ENCODE peak calls at places on chromosomes 2 and 18, in four cellular contexts. Y is bronchial epithelial cell, J is neural crest cell, O is activated B cell treated with CpG ODN at 0.5 μM for 24 hours. G is an unnamed sample.

GRCh38 chr2:16130906-16131400 is 190.6 kb downstream of the MYCN start:
- DNase-seq in Y (no peak), J (no peak), O (no peak), G (no peak)

GRCh38 chr2:28951910-28952805 is 28.9 kb upstream of the TOGARAM2 start:
- DNase-seq in Y (peak; percentile 44), J (no peak), O (no peak), G (peak; percentile 82)

GRCh38 chr2:109242654-109243331 is 113.8 kb downstream of the SH3RF3 start:
- DNase-seq in Y (peak; percentile 47), J (no peak), O (no peak), G (peak; percentile 97)

GRCh38 chr18:72768681-72769229 is 99.0 kb downstream of the NETO1 start:
- DNase-seq in Y (no peak), J (no peak), O (no peak), G (no peak)

GRCh38 chr2:190340369-190340768 is 3.0 kb upstream of the INPP1 start:
- DNase-seq in Y (peak; percentile 53), J (peak; percentile 13), O (no peak), G (peak; percentile 56)

GRCh38 chr2:24920813-24921441 is 890 bp upstream of the ADCY3 start:
- DNase-seq in Y (peak; percentile 10), J (no peak), O (no peak), G (peak; percentile 43)

GRCh38 chr2:38509322-38509946 is 93.3 kb downstream of the HNRNPLL start:
- DNase-seq in Y (peak; percentile 45), J (no peak), O (no peak), G (peak; percentile 77)

GRCh38 chr2:178066890-178067669 is 5.5 kb downstream of the PDE11A start:
- DNase-seq in Y (no peak), J (no peak), O (no peak), G (no peak)

GRCh38 chr18:5424903-5425302 is 118.9 kb downstream of the EPB41L3 start:
- DNase-seq in Y (peak; percentile 10), J (no peak), O (no peak), G (peak; percentile 30)

GRCh38 chr2:7111626-7112025 is 194.4 kb downstream of the RNF144A start:
- DNase-seq in Y (peak; percentile 64), J (no peak), O (no peak), G (peak; percentile 36)

GRCh38 chr2:43831438-43832294 is 7.0 kb downstream of the ABCG5 start:
- DNase-seq in Y (no peak), J (no peak), O (no peak), G (no peak)

GRCh38 chr2:161480123-161480522 is 64.0 kb downstream of the TBR1 start:
- DNase-seq in Y (no peak), J (no peak), O (no peak), G (no peak)

GRCh38 chr18:23311346-23312103 is 141.6 kb upstream of the RIOK3 start:
- DNase-seq in Y (peak; percentile 82), J (no peak), O (no peak), G (peak; percentile 97)

GRCh38 chr18:54737986-54738385 is 90.3 kb upstream of the RAB27B start:
- DNase-seq in Y (peak; percentile 94), J (no peak), O (no peak), G (peak; percentile 76)

GRCh38 chr18:77148289-77148688 is 15.7 kb upstream of the MBP start:
- DNase-seq in Y (no peak), J (no peak), O (no peak), G (no peak)

GRCh38 chr2:190913725-190914124 is 33.1 kb downstream of the GLS start:
- DNase-seq in Y (no peak), J (no peak), O (no peak), G (no peak)

GRCh38 chr2:96688649-96689430 is 46.3 kb downstream of the FER1L5 start:
- DNase-seq in Y (no peak), J (no peak), O (no peak), G (no peak)

GRCh38 chr18:47283476-47283875 is 32.0 kb upstream of the SKOR2 start:
- DNase-seq in Y (peak; percentile 22), J (no peak), O (no peak), G (peak; percentile 63)

GRCh38 chr2:5677133-5677532 is 15.1 kb upstream of the SOX11 start:
- DNase-seq in Y (no peak), J (no peak), O (no peak), G (no peak)

GRCh38 chr18:55241016-55241415 is 281.8 kb upstream of the CCDC68 start:
- DNase-seq in Y (no peak), J (no peak), O (no peak), G (no peak)

GRCh38 chr2:96197541-96198255 is 10.9 kb downstream of the STARD7 start:
- DNase-seq in Y (no peak), J (no peak), O (no peak), G (peak; percentile 10)

GRCh38 chr2:118865106-118865505 is 17.7 kb upstream of the EN1 start:
- DNase-seq in Y (peak; percentile 56), J (peak; percentile 40), O (no peak), G (peak; percentile 65)

GRCh38 chr2:41414486-41415230 is 633.2 kb upstream of the PKDCC start:
- DNase-seq in Y (peak; percentile 45), J (peak; percentile 5), O (no peak), G (peak; percentile 67)

GRCh38 chr2:69567157-69567908 is 76.2 kb downstream of the AAK1 start:
- DNase-seq in Y (peak; percentile 61), J (no peak), O (no peak), G (peak; percentile 11)

GRCh38 chr2:225326969-225327368 is 72.5 kb upstream of the NYAP2 start:
- DNase-seq in Y (peak; percentile 21), J (no peak), O (no peak), G (no peak)

GRCh38 chr2:47655563-47655880 is 127.4 kb upstream of the MSH6 start:
- DNase-seq in Y (no peak), J (no peak), O (no peak), G (no peak)

GRCh38 chr2:47652041-47652713 is 130.8 kb upstream of the MSH6 start:
- DNase-seq in Y (no peak), J (no peak), O (no peak), G (no peak)

GRCh38 chr2:47654790-47655562 is 128.0 kb upstream of the MSH6 start:
- DNase-seq in Y (peak; percentile 46), J (no peak), O (peak; percentile 27), G (peak; percentile 46)

GRCh38 chr2:47653036-47653435 is 129.9 kb upstream of the MSH6 start:
- DNase-seq in Y (no peak), J (no peak), O (no peak), G (no peak)

DNA sequence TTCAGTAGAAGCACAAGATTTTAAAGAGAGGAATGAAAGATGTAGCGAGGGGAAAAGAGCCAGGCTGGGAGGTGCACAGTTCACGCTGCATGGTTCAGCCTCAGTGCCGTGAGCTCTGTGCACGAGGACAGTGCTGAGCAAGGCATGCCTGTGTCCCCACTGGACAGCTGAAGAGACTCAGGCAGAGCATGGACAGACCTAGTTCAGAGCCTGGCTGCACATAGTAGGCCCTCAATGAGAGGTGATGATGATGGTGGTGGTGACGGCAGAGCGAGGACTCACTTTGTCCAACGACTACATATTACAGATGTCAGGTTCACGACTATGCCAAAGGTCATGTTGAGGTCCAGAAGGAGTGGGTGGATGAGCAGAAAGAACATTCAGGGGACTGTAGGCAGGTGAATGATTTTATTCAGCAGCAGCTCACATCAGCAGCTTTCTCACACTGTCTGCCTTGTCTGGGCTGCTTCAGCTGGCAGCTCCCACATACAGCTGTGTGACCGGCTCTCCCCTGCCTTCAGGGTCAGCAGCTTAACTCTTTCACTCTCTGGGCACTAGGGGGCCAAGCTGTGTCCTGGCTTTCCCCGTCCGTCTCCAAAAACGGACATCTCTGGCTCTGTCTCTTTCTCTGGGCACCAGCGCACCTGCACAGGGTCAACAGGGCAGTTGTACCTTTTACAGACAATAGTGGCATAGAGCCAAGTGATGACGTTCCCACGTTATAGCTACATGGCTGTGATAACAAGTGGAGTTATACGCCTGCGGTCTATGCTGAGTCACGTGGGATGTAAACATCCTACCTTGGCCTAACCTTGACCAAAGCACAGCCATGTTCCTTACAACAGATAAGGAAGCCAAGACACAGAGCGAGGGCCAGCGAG is 128.8 kb upstream of the MSH6 start:
- DNase-seq in Y (peak; percentile 54), J (peak; percentile 20), O (no peak), G (peak; percentile 56)
- TF ChIP-seq CTCF in Y (peak; percentile 51), J (peak; percentile 56), O (no peak), G (no peak)

GRCh38 chr2:157185828-157186227 is 71.7 kb upstream of the GALNT5 start:
- DNase-seq in Y (no peak), J (no peak), O (no peak), G (no peak)
- TF ChIP-seq CTCF in Y (no peak), J (no peak), O (no peak), G (no peak)

DNA sequence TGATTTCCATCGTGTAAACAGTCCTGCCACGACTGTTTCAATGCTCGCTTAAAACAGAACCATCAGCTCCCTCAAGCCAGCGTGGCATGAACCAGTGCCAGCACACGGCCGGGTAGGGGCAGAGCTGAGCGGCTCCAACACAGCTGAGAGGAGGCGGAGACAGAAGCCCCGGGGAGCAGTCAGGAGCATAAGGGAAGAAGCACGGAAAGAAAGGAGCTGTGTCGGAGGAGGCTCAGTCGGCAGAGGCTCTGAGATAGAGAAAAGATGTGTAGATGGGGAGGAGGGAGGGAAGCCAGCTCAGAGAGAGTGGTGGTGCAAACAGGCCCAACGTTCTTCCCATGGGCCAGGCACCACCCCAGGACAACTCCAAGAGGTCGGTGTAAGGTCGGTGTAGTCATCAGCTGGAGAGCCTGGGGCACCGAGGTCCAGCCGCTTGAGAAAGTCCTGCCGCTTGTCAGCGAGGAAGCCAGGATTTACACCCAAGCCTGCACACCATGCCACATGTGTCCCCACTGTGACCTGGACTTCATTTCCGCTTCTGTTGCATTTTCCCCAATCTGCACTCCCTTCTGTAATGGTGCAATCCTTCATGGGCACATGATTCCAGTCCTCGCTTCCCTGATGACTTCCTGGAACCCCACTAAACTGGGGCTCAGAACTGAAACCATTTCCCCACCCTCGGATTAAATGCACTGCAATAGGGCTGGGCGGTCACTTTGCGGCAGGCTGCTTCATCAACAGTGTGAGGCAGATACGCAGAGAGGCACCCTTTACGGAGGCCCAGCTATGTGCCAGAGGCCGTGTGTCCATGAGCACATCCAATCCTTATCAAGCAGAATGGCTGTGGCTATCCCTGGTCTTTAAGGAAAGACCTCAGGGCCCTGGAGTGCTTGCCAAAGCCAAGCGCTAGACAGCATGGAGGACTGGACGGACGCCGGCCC is 43.5 kb downstream of the CYP27C1 start:
- DNase-seq in Y (no peak), J (no peak), O (no peak), G (no peak)
- TF ChIP-seq CTCF in Y (no peak), J (no peak), O (no peak), G (no peak)

GRCh38 chr2:9110893-9111569 is 95.6 kb upstream of the ASAP2 start:
- DNase-seq in Y (no peak), J (no peak), O (no peak), G (peak; percentile 32)
- TF ChIP-seq CTCF in Y (peak; percentile 38), J (peak; percentile 43), O (no peak), G (no peak)

GRCh38 chr2:70921031-70921430 is 14.7 kb upstream of the ATP6V1B1 start:
- DNase-seq in Y (no peak), J (no peak), O (no peak), G (no peak)
- TF ChIP-seq CTCF in Y (no peak), J (no peak), O (no peak), G (no peak)